ENCODE peak calls at places on chromosomes 13 and 19, in four cellular contexts. One of them, this sample, is unnamed.

GRCh38 chr13:44565881-44566280 is 10.2 kb downstream of the TSC22D1 start:
- DNase-seq in IMR-90: peak
- DNase-seq in neuronal stem cell: no peak
- DNase-seq in H9: no peak
- DNase-seq in this sample: no peak

GRCh38 chr19:39385629-39386411 is 5.1 kb downstream of the PAF1 start:
- DNase-seq in neuronal stem cell: no peak
- DNase-seq in IMR-90: no peak
- DNase-seq in H9: no peak
- DNase-seq in this sample: no peak

GRCh38 chr13:46035066-46035465 is 17.5 kb downstream of the ZC3H13 start:
- DNase-seq in H9: no peak
- DNase-seq in IMR-90: no peak
- DNase-seq in neuronal stem cell: no peak
- DNase-seq in this sample: no peak

GRCh38 chr19:48190288-48191284 is 20.1 kb downstream of the ZSWIM9 start:
- DNase-seq in H9: peak
- DNase-seq in IMR-90: peak
- DNase-seq in neuronal stem cell: no peak
- DNase-seq in this sample: peak

GRCh38 chr19:8145969-8146368 is 3.4 kb downstream of the FBN3 start:
- DNase-seq in IMR-90: no peak
- DNase-seq in neuronal stem cell: no peak
- DNase-seq in H9: peak
- DNase-seq in this sample: no peak

GRCh38 chr13:95771950-95772349 is 95.0 kb downstream of the DNAJC3 start:
- DNase-seq in H9: no peak
- DNase-seq in IMR-90: no peak
- DNase-seq in neuronal stem cell: no peak
- DNase-seq in this sample: no peak

GRCh38 chr13:42880241-42880640 is 98.9 kb downstream of the FAM216B start:
- DNase-seq in IMR-90: no peak
- DNase-seq in H9: no peak
- DNase-seq in neuronal stem cell: no peak
- DNase-seq in this sample: no peak

GRCh38 chr13:58991826-58992477 is 1171.8 kb downstream of the DIAPH3 start:
- DNase-seq in neuronal stem cell: no peak
- DNase-seq in H9: no peak
- DNase-seq in IMR-90: no peak
- DNase-seq in this sample: no peak

GRCh38 chr19:4060621-4061177 is 6.0 kb downstream of the ZBTB7A start:
- DNase-seq in H9: no peak
- DNase-seq in neuronal stem cell: no peak
- DNase-seq in IMR-90: no peak
- DNase-seq in this sample: no peak

GRCh38 chr19:35357867-35358573 is at the start of gene FFAR3:
- DNase-seq in H9: no peak
- DNase-seq in neuronal stem cell: no peak
- DNase-seq in IMR-90: peak
- DNase-seq in this sample: peak

GRCh38 chr13:56182598-56182997 is 958.1 kb upstream of the PRR20A start:
- DNase-seq in H9: no peak
- DNase-seq in IMR-90: no peak
- DNase-seq in neuronal stem cell: no peak
- DNase-seq in this sample: no peak

GRCh38 chr13:110132178-110132975 is 174.6 kb downstream of the COL4A1 start:
- DNase-seq in H9: no peak
- DNase-seq in IMR-90: peak
- DNase-seq in neuronal stem cell: no peak
- DNase-seq in this sample: peak

GRCh38 chr19:3056454-3057016 is 5.8 kb downstream of the TLE5 start:
- DNase-seq in IMR-90: no peak
- DNase-seq in H9: no peak
- DNase-seq in neuronal stem cell: no peak
- DNase-seq in this sample: no peak

GRCh38 chr19:45822716-45823115 is 7.6 kb upstream of the RSPH6A start:
- DNase-seq in H9: no peak
- DNase-seq in IMR-90: no peak
- DNase-seq in neuronal stem cell: no peak
- DNase-seq in this sample: no peak

GRCh38 chr19:45821103-45821521 is 6.0 kb upstream of the RSPH6A start:
- DNase-seq in H9: no peak
- DNase-seq in IMR-90: no peak
- DNase-seq in neuronal stem cell: no peak
- DNase-seq in this sample: no peak

GRCh38 chr19:45820413-45821102 is 5.5 kb upstream of the RSPH6A start:
- DNase-seq in H9: no peak
- DNase-seq in IMR-90: no peak
- DNase-seq in neuronal stem cell: no peak
- DNase-seq in this sample: no peak

GRCh38 chr19:45823182-45823581 is 8.1 kb upstream of the RSPH6A start:
- DNase-seq in IMR-90: no peak
- DNase-seq in neuronal stem cell: no peak
- DNase-seq in H9: no peak
- DNase-seq in this sample: no peak

DNA sequence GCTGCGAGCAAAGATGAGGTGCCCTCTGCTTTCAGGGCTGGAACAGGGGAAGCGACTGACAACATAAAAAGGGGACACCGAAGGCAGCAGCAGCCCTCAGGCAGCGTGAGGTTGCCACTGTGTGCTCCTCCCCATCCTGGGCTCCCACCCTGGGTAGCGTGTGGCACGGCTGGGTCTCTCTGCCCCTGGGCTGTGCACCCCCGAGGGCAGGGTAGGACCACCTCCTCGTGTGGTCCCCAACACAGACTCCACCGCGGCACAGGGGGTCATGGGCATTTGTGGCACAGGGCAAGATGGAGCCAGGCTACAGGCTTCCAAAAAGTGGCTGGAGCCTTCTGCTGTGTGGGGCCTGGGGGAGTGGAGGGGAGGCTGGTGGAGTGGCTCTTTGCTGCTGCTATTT is 6.5 kb upstream of the RSPH6A start:
- DNase-seq in neuronal stem cell: no peak
- DNase-seq in H9: no peak
- DNase-seq in IMR-90: no peak
- DNase-seq in this sample: no peak
- H3K9ac ChIP-seq in neuronal stem cell: peak
- H3K9ac ChIP-seq in H9: no peak
- H3K9ac ChIP-seq in IMR-90: no peak
- H3K9ac ChIP-seq in this sample: no peak

DNA sequence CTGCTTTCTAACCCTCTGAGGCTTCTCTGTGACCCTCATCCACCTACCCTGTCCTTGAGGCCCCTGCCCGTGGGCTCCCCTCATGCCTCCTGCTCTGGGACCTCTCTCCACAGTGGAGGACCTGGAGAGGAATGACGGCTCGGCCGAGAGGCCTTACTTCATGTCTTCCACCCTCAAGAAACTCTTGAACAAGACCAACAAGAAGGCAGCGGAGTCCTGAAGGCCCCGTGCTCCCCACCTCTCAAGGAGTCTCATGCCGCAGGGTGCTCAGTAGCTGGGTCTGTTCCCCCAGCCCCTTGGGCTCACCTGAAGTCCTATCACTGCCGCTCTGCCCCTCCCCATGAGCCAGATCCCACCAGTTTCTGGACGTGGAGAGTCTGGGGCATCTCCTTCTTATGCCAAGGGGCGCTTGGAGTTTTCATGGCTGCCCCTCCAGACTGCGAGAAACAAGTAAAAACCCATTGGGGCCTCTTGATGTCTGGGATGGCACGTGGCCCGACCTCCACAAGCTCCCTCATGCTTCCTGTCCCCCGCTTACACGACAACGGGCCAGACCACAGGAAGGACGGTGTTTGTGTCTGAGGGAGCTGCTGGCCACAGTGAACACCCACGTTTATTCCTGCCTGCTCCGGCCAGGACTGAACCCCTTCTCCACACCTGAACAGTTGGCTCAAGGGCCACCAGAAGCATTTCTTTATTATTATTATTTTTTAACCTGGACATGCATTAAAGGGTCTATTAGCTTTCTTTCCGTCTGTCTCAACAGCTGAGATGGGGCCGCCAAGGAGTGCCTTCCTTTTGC is 10.8 kb upstream of the ILF3 start:
- DNase-seq in neuronal stem cell: no peak
- DNase-seq in IMR-90: no peak
- DNase-seq in H9: peak
- DNase-seq in this sample: no peak
- H4K91ac ChIP-seq in neuronal stem cell: no peak
- H4K91ac ChIP-seq in IMR-90: no peak
- H4K91ac ChIP-seq in H9: no peak
- H4K91ac ChIP-seq in this sample: no peak

GRCh38 chr13:91144054-91144453 is 203.4 kb upstream of the MIR17HG start:
- DNase-seq in H9: no peak
- DNase-seq in IMR-90: no peak
- DNase-seq in neuronal stem cell: no peak
- DNase-seq in this sample: no peak

GRCh38 chr13:91141619-91142061 is 205.8 kb upstream of the MIR17HG start:
- DNase-seq in H9: no peak
- DNase-seq in neuronal stem cell: no peak
- DNase-seq in IMR-90: no peak
- DNase-seq in this sample: peak

GRCh38 chr13:91148098-91148497 is 199.4 kb upstream of the MIR17HG start:
- DNase-seq in IMR-90: no peak
- DNase-seq in neuronal stem cell: no peak
- DNase-seq in H9: no peak
- DNase-seq in this sample: no peak

GRCh38 chr13:91142572-91142971 is 204.9 kb upstream of the MIR17HG start:
- DNase-seq in H9: no peak
- DNase-seq in neuronal stem cell: no peak
- DNase-seq in IMR-90: peak
- DNase-seq in this sample: peak

DNA sequence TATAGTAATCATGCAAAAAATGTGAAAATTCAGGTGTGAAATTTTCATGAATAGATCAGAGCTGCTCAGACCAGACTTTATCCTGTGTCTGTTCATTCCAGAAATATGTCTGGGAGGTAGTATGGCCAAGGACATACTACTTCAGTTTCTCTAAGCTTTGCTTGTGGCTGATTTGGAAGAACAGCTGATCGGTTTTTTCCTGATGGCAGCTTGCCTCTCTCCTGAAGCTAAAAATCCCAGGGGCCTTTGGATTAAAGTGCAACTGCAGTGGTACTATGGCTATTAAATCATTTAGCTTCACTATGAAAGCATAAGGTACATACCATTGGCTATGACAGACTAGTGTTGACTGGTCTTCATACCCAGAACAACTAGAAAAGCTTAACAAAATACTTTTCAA is 201.7 kb upstream of the MIR17HG start:
- DNase-seq in IMR-90: no peak
- DNase-seq in H9: no peak
- DNase-seq in neuronal stem cell: no peak
- DNase-seq in this sample: no peak
- H3K9ac ChIP-seq in IMR-90: no peak
- H3K9ac ChIP-seq in H9: no peak
- H3K9ac ChIP-seq in neuronal stem cell: no peak
- H3K9ac ChIP-seq in this sample: no peak

DNA sequence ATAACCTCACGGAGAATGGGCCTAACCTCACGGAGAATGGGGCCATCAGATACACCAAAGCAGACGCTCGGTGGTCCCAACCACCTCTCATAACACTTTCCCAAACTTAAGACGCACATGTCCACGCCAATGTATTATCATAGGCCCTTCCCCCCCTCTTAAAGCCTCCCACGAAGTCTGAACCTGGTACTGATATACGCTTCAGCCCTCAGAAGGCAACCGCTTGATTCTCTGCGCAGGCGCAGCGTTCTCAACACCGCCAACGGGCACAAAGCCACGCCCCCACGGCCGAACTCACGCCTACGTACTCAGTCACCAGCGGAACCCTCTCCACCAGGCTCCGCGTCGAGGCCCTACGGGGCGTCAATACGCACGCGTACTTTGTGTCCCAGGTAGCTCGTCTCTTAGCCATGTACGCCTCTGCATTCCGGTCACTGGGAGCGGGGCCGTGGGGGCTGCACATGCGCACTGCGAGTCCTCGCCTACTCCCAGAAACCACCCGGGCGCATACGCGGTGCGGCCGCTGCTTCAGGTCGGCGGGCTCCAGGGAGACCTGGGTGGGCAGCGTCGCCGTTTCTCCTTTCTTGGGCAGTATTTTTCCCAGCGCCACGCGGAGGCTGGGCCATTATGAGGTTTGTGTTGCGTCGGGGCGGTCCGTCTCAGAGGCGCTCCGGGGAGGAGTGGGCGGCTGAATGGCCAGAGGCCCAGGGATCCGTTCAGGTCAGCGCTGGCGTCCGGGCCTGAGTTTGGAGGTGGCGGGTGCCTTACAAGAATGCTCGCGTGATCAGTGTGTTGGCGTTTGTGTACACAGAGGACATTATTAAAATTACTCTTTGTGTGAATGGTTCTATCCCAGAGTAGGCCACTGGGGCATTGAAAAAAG is 25.3 kb downstream of the ZNF582 start:
- DNase-seq in IMR-90: peak
- DNase-seq in neuronal stem cell: peak
- DNase-seq in H9: peak
- DNase-seq in this sample: peak
- H4K91ac ChIP-seq in IMR-90: peak
- H4K91ac ChIP-seq in neuronal stem cell: no peak
- H4K91ac ChIP-seq in H9: no peak
- H4K91ac ChIP-seq in this sample: peak

GRCh38 chr19:1298235-1298634 is 12.6 kb downstream of the EFNA2 start:
- DNase-seq in IMR-90: no peak
- DNase-seq in H9: no peak
- DNase-seq in neuronal stem cell: no peak
- DNase-seq in this sample: no peak

GRCh38 chr19:1295169-1296012 is 9.7 kb downstream of the EFNA2 start:
- DNase-seq in neuronal stem cell: no peak
- DNase-seq in H9: peak
- DNase-seq in IMR-90: no peak
- DNase-seq in this sample: peak

GRCh38 chr19:1294688-1295087 is 9.0 kb downstream of the EFNA2 start:
- DNase-seq in IMR-90: no peak
- DNase-seq in neuronal stem cell: no peak
- DNase-seq in H9: no peak
- DNase-seq in this sample: no peak

GRCh38 chr19:1296078-1296477 is 10.4 kb downstream of the EFNA2 start:
- DNase-seq in neuronal stem cell: no peak
- DNase-seq in H9: no peak
- DNase-seq in IMR-90: no peak
- DNase-seq in this sample: no peak

DNA sequence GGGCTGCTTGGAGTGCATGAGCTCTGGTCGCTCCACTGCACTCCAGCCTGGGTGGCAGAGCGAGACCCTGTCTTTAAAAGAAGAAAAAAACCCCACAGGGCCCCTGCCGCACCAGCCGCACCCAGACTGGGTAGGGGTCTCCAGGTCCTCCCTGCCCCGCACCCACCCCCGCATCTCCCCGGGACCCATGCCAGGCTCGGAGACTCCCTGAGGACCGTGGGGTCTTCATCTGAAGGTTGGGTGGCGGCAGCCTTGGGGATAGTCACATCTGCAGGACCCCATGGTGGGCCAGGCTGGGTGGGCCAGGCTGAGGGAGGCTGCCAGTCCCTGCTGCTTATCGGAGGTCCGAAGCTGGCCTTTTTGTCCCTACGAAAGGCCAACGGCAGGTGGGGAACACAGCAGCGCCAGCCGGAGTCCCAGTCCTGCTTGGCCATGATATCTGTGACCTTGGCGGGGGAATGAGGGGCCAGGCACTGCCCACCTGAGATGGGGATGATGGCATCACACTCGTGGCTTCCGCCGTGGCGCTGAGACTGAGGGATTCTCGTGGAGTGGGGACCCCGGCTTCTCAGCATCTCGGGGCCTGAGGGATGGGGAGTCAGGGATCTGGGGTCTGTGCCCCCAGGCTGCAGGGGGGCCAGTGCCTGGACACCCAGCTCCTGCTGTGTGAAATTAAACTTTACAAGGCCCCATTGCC is 11.1 kb downstream of the EFNA2 start:
- DNase-seq in neuronal stem cell: no peak
- DNase-seq in IMR-90: no peak
- DNase-seq in H9: no peak
- DNase-seq in this sample: no peak
- H3K9ac ChIP-seq in neuronal stem cell: no peak
- H3K9ac ChIP-seq in IMR-90: no peak
- H3K9ac ChIP-seq in H9: no peak
- H3K9ac ChIP-seq in this sample: no peak